ENCODE peak calls at places on chromosomes 4 and X, in ten cellular contexts. N is stimulated activated CD4-positive, alpha-beta T cell treated with anti-CD3 and anti-CD28 coated beads, Interleukin-15, amount 100 ng/mL, for 1 hour; M is WTC11; Q is cardiac fibroblast; I is spleen; B is heart right ventricle; V is IMR-90; G is T-helper 1 cell; A is AG08396; Y is endodermal cell. L is an unnamed sample.
A peak's percentile ranks its signal among the peaks of the same experiment; 100 is the strongest.

GRCh38 chr4:64068096-64068495 is 341.2 kb downstream of the TECRL start:
- DNase-seq in I (no peak), M (no peak), G (no peak), Y (no peak), A (no peak), N (no peak), V (no peak), B (no peak), Q (no peak), L (no peak)

GRCh38 chr4:158253350-158253980 is 43.2 kb downstream of the TMEM144 start:
- DNase-seq in M (peak; percentile 21), N (no peak), B (peak; percentile 70), Q (peak; percentile 79), V (peak; percentile 63), Y (peak; percentile 67), G (no peak), A (peak; percentile 55), I (no peak), L (peak; percentile 17)

GRCh38 chr4:180057198-180057821 is 2185.9 kb upstream of the TENM3 start:
- DNase-seq in N (no peak), Y (peak; percentile 59), I (no peak), V (no peak), B (no peak), G (no peak), Q (peak; percentile 5), A (no peak), M (peak; percentile 25), L (peak; percentile 27)

GRCh38 chrX:109943092-109943739 is 59.7 kb upstream of the TMEM164 start:
- DNase-seq in N (no peak), V (no peak), M (no peak), Y (no peak), B (no peak), G (no peak), I (no peak), Q (no peak), A (no peak), L (peak; percentile 61)

GRCh38 chr4:3045500-3045850 is 28.9 kb downstream of the HTT-AS start:
- DNase-seq in G (peak; percentile 66), A (no peak), M (no peak), B (no peak), Q (peak; percentile 76), Y (no peak), I (peak; percentile 94), V (peak; percentile 74), N (no peak), L (no peak)

GRCh38 chrX:104482757-104483156 is 83.2 kb upstream of the IL1RAPL2 start:
- DNase-seq in N (no peak), Y (no peak), I (no peak), M (no peak), A (no peak), V (no peak), Q (peak; percentile 1), G (no peak), B (no peak), L (no peak)

GRCh38 chr4:156144961-156145360 is 191.3 kb upstream of the CTSO start:
- DNase-seq in Q (no peak), I (no peak), M (no peak), B (no peak), A (no peak), G (no peak), V (no peak), N (no peak), Y (no peak), L (no peak)

GRCh38 chr4:10083861-10084641 is 32.5 kb downstream of the WDR1 start:
- DNase-seq in Q (no peak), I (peak; percentile 72), Y (no peak), B (no peak), G (no peak), V (no peak), A (no peak), M (peak; percentile 1), N (no peak), L (no peak)

GRCh38 chr4:164384416-164384815 is 369.5 kb upstream of the SMIM31 start:
- DNase-seq in N (no peak), G (no peak), A (no peak), V (no peak), I (no peak), B (no peak), Y (no peak), M (no peak), Q (no peak), L (no peak)

GRCh38 chrX:123732679-123733363 is at the start of gene THOC2:
- DNase-seq in A (peak; percentile 83), G (peak; percentile 64), M (peak; percentile 52), I (peak; percentile 92), N (peak; percentile 60), Q (peak; percentile 86), B (peak; percentile 90), Y (peak; percentile 86), V (peak; percentile 82), L (peak; percentile 89)

GRCh38 chr4:56619160-56619559 is 61.9 kb downstream of the HOPX start:
- DNase-seq in Y (no peak), N (no peak), A (no peak), V (peak; percentile 58), M (no peak), G (no peak), B (no peak), Q (peak; percentile 12), I (no peak), L (no peak)

GRCh38 chrX:65600106-65600505 is 65.5 kb upstream of the LAS1L start:
- DNase-seq in N (no peak), Q (no peak), Y (no peak), B (no peak), M (no peak), V (no peak), I (no peak), A (no peak), G (no peak), L (no peak)

GRCh38 chr4:186953601-186954260 is 230.1 kb upstream of the FAT1 start:
- DNase-seq in Y (no peak), V (no peak), M (no peak), B (no peak), G (no peak), N (no peak), Q (peak; percentile 13), I (no peak), A (peak; percentile 5), L (no peak)

GRCh38 chrX:18873189-18873791 is 110.6 kb downstream of the PHKA2 start:
- DNase-seq in A (peak; percentile 30), Q (peak; percentile 72), M (no peak), V (peak; percentile 61), G (no peak), Y (no peak), I (peak; percentile 68), B (no peak), N (no peak), L (no peak)

GRCh38 chr4:100913685-100914084 is 395.9 kb upstream of the EMCN start:
- DNase-seq in I (no peak), B (no peak), M (peak; percentile 63), Q (no peak), G (no peak), N (no peak), Y (peak; percentile 63), V (no peak), A (no peak), L (peak; percentile 49)

GRCh38 chr4:108013955-108014354 is 24.3 kb downstream of the HADH start:
- DNase-seq in B (no peak), I (no peak), Y (no peak), G (no peak), Q (no peak), N (no peak), M (no peak), V (no peak), A (no peak), L (no peak)

GRCh38 chrX:15908891-15909290 is 54.3 kb upstream of the AP1S2 start:
- DNase-seq in I (no peak), A (no peak), G (no peak), N (no peak), B (no peak), V (no peak), Y (no peak), M (no peak), Q (peak; percentile 21), L (no peak)

GRCh38 chr4:106160560-106160959 is 155.4 kb downstream of the TBCK start:
- DNase-seq in N (no peak), I (no peak), Y (no peak), G (no peak), M (no peak), Q (peak; percentile 12), A (no peak), B (no peak), V (peak; percentile 0), L (no peak)